ENCODE peak calls at places on chromosome 14, in five cellular contexts. M, F, E, V and B are unnamed samples. For H3K4me1, the result is how much of the 10 kb centered on the place peaks cover.

GRCh38 chr14:93789366-93790130 is 1.3 kb upstream of the PRIMA1 start:
- DNase-seq in M (no peak), F (no peak), E (no peak), V (no peak), B (no peak)

GRCh38 chr14:34013714-34014055 is 62.8 kb upstream of the EGLN3 start:
- DNase-seq in M (no peak), F (no peak), E (no peak), V (no peak), B (no peak)

GRCh38 chr14:29814153-29815057 is 113.2 kb downstream of the PRKD1 start:
- DNase-seq in M (no peak), F (peak), E (no peak), V (no peak), B (peak)

GRCh38 chr14:24612186-24612585 is 2.7 kb upstream of the GZMH start:
- DNase-seq in M (no peak), F (no peak), E (no peak), V (no peak), B (peak)

GRCh38 chr14:97978336-97978735 is 1181.2 kb downstream of the VRK1 start:
- DNase-seq in M (peak), F (peak), E (peak), V (no peak), B (peak)

GRCh38 chr14:41505491-41505890 is 101.2 kb upstream of the LRFN5 start:
- DNase-seq in M (no peak), F (no peak), E (no peak), V (no peak), B (no peak)

GRCh38 chr14:81427348-81428058 is 27.4 kb upstream of the STON2 start:
- DNase-seq in M (no peak), F (no peak), E (no peak), V (no peak), B (no peak)

GRCh38 chr14:105622329-105622955 is 96.1 kb downstream of the TMEM121 start:
- DNase-seq in M (no peak), F (no peak), E (peak), V (no peak), B (no peak)

GRCh38 chr14:76491172-76491930 is 115.4 kb downstream of the ESRRB start:
- DNase-seq in M (no peak), F (no peak), E (no peak), V (no peak), B (no peak)

GRCh38 chr14:104554608-104555401 is 24.8 kb upstream of the C14orf180 start:
- DNase-seq in M (no peak), F (peak), E (peak), V (no peak), B (no peak)

GRCh38 chr14:74239848-74240793 is 872 bp downstream of the VSX2 start:
- DNase-seq in M (no peak), F (no peak), E (no peak), V (no peak), B (no peak)

GRCh38 chr14:105508601-105509000 is 17.6 kb downstream of the TEDC1 start:
- DNase-seq in M (no peak), F (no peak), E (no peak), V (no peak), B (no peak)

GRCh38 chr14:62776300-62776699 is 269.0 kb downstream of the KCNH5 start:
- DNase-seq in M (no peak), F (no peak), E (no peak), V (no peak), B (no peak)

GRCh38 chr14:101813171-101813759 is 51.8 kb downstream of the PPP2R5C start:
- DNase-seq in M (no peak), F (no peak), E (no peak), V (peak), B (no peak)

GRCh38 chr14:101813833-101814232 is 52.3 kb downstream of the PPP2R5C start:
- DNase-seq in M (peak), F (no peak), E (no peak), V (peak), B (no peak)

GRCh38 chr14:101809671-101810514 is 48.4 kb downstream of the PPP2R5C start:
- DNase-seq in M (peak), F (peak), E (peak), V (peak), B (peak)

GRCh38 chr14:101810897-101811620 is 49.5 kb downstream of the PPP2R5C start:
- DNase-seq in M (peak), F (no peak), E (no peak), V (no peak), B (no peak)

DNA sequence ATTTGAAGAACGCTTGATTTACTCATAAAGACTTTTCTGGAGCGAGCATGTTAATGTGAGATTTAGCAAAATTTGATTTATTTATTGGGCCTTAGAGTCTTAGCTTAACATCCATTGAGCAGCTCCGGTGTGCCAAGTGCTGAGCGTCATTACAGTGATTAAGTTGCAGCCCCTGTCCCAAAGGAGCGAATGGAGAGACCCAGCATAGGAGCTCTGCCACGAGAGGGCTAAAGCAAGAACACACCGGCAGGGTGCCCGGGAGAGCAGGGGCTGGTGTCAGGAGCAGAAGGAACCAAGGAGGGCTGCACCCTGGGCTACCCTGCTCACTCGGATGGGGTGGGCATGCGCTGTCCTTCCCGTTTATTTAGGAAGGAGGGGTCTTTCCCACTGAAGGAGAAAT is 50.6 kb downstream of the PPP2R5C start:
- DNase-seq in M (no peak), F (no peak), E (no peak), V (peak), B (no peak)
- H3K4me3 ChIP-seq in M (peak), F (no peak), E (no peak), V (peak), B (no peak)

DNA sequence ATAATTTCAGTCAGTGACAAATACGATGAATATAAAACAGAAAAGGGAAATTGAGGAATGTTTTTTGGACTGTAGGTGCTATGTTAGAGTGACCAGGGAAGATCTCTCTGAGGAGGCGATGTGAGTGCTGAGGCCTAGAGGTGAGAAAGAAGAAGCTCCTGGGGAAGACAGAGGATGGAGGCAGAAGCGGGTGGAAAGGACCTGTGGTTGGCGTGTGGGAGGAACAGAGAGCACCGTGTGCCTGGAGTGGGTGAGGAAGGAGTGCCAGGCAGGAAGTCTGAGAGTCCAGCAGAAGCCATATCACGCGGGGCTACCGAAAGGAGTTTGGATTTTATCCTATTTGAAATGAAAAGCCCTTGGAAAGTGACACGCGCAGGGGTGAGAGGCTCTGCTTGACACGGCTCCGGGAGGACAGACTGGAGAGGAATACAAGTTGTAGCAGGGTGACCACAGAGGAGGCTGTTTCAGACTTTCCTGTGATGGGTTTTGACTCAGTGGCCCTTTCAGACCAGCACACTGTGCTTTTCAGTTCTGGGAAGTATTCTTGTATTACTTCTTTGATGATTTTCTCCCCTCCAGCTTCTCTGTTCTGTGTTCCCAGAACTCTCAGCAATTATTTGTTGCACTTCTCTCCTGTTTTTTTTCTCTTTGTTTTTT is 96.9 kb downstream of the VRK1 start:
- DNase-seq in M (no peak), F (no peak), E (no peak), V (no peak), B (no peak)
- H3K4me1 ChIP-seq in M (under half), F (under half), E (under half), V (under half), B (under half)

GRCh38 chr14:70821581-70821915 is 12.2 kb upstream of the MAP3K9 start:
- DNase-seq in M (no peak), F (no peak), E (no peak), V (no peak), B (no peak)

GRCh38 chr14:70827366-70828151 is 18.2 kb upstream of the MAP3K9 start:
- DNase-seq in M (no peak), F (no peak), E (no peak), V (no peak), B (peak)

GRCh38 chr14:70822706-70823185 is 13.4 kb upstream of the MAP3K9 start:
- DNase-seq in M (no peak), F (peak), E (peak), V (no peak), B (peak)

GRCh38 chr14:70821916-70822705 is 12.8 kb upstream of the MAP3K9 start:
- DNase-seq in M (peak), F (peak), E (peak), V (no peak), B (peak)

GRCh38 chr14:70823281-70823680 is 14.0 kb upstream of the MAP3K9 start:
- DNase-seq in M (no peak), F (no peak), E (no peak), V (no peak), B (no peak)
- H3K4me3 ChIP-seq in M (no peak), F (no peak), E (no peak), V (no peak), B (no peak)

GRCh38 chr14:58072288-58073071 is 79.5 kb downstream of the ARMH4 start:
- DNase-seq in M (peak), F (peak), E (peak), V (peak), B (peak)
- H3K4me1 ChIP-seq in M (under half), F (under half), E (under half), V (under half), B (under half)

GRCh38 chr14:39109893-39110715 is 4.0 kb upstream of the GEMIN2 start:
- DNase-seq in M (no peak), F (no peak), E (no peak), V (peak), B (peak)
- H3K4me3 ChIP-seq in M (no peak), F (peak), E (no peak), V (peak), B (peak)

GRCh38 chr14:95137804-95138167 is 19.5 kb downstream of the DICER1 start:
- DNase-seq in M (peak), F (no peak), E (no peak), V (no peak), B (peak)
- H3K4me1 ChIP-seq in M (under half), F (under half), E (under half), V (under half), B (under half)

DNA sequence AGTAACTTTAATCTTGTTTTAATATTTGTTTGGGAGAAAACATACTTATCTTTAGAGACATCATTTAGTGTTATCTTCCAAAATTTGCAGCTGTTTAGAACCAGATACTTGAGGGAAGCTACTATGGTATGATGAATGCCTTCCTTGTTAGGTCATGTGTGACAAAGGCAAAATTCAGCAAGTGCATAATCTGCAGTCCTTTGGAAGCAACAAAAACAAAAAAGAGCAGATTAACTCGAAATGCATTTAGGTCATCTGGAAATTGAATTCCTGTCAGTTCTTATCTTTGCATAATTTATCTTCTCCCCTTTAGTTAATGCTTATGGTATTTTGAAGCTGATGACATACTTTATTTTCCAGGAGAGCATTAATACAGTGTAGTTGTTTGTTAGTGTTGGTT is 3.5 kb downstream of the FBXO34 start:
- DNase-seq in M (no peak), F (no peak), E (no peak), V (no peak), B (no peak)
- H3K4me3 ChIP-seq in M (peak), F (no peak), E (no peak), V (no peak), B (no peak)

GRCh38 chr14:73238262-73238852 is 1.1 kb downstream of the PAPLN start:
- DNase-seq in M (no peak), F (peak), E (no peak), V (no peak), B (peak)
- H3K4me1 ChIP-seq in M (under half), F (under half), E (under half), V (under half), B (under half)

GRCh38 chr14:95449131-95449530 is 67.3 kb downstream of the SYNE3 start:
- DNase-seq in M (no peak), F (no peak), E (no peak), V (no peak), B (no peak)

GRCh38 chr14:95445676-95446075 is 70.8 kb downstream of the SYNE3 start:
- DNase-seq in M (no peak), F (no peak), E (no peak), V (no peak), B (no peak)

GRCh38 chr14:95445161-95445560 is 71.3 kb downstream of the SYNE3 start:
- DNase-seq in M (no peak), F (no peak), E (no peak), V (no peak), B (no peak)

GRCh38 chr14:95444132-95445129 is 72.0 kb downstream of the SYNE3 start:
- DNase-seq in M (no peak), F (no peak), E (peak), V (peak), B (peak)

GRCh38 chr14:95446470-95446869 is 70.0 kb downstream of the SYNE3 start:
- DNase-seq in M (no peak), F (no peak), E (no peak), V (no peak), B (no peak)
- H3K4me3 ChIP-seq in M (no peak), F (no peak), E (no peak), V (no peak), B (no peak)

GRCh38 chr14:59429798-59430197 is 35.4 kb downstream of the GPR135 start:
- DNase-seq in M (no peak), F (no peak), E (no peak), V (no peak), B (no peak)

GRCh38 chr14:59424707-59425106 is 40.5 kb downstream of the GPR135 start:
- DNase-seq in M (no peak), F (peak), E (no peak), V (no peak), B (no peak)

GRCh38 chr14:59425322-59425945 is 39.7 kb downstream of the GPR135 start:
- DNase-seq in M (no peak), F (no peak), E (no peak), V (no peak), B (no peak)

GRCh38 chr14:59428581-59429012 is 36.6 kb downstream of the GPR135 start:
- DNase-seq in M (peak), F (no peak), E (no peak), V (peak), B (no peak)

DNA sequence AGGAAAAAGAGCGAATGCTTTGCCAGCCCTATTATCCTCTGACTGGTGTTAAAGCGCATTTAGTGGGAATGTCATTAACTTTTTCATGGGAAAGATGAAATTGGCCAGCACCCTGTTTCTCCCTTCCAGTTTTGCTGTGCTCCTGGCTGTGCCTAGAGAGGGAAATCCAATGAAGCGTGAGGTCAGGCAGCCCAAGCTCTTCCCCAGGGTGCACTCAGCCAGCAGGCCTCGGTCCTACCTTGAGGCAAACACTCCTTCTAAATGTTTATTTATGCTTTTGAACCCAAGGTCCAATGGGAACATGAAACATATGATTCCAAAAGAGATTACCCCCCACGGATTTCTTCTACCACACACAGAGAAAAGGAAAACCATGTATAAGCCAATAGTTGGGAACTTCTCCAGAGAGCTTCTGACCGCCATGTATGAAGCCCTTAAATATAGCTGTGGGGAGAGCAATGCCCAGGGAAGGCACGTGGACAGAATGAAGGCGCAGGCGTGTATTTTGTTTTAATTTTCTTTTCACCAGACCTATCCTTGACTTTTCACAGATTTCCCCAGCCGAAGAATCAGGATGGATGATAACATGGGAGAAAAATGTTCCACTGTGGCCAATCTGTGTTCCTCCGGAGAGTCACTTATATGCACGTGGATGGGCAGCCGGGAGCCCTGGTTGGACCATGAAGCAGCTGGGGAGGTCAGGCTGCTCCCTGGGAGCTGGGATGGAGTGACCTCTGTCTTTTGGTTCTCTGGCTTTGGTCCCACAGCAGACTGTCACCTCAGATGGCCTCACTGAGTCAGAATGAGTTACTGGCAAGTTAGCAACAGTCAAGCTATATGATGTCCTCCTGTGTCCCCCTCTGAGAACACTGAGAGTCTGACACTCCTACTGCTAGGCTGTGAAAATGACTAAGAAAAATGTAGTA is 37.3 kb downstream of the GPR135 start:
- DNase-seq in M (no peak), F (peak), E (no peak), V (no peak), B (no peak)
- H3K4me1 ChIP-seq in M (under half), F (under half), E (under half), V (under half), B (under half)